ENCODE peak calls at places on chromosomes 7 and 10, in ten cellular contexts. One of them, this sample, is unnamed.

GRCh38 chr10:48903151-48903550 is 36.5 kb downstream of the LRRC18 start:
- DNase-seq in hippocampal formation: no peak
- DNase-seq in NCI-H774: no peak
- DNase-seq in iPS DF 6.9: no peak
- DNase-seq in NCI-H460: no peak
- DNase-seq in GM23248: no peak
- DNase-seq in left ventricle myocardium superior: no peak
- DNase-seq in left kidney: no peak
- DNase-seq in stimulated activated CD8-positive, alpha-beta memory T cell treated with anti-CD3 and anti-CD28 coated beads, Interleukin-7, amount 100 ng/mL, for 24 hours: no peak
- DNase-seq in HFF-Myc: no peak
- DNase-seq in this sample: no peak

GRCh38 chr7:143514995-143515735 is 37.5 kb downstream of the TAS2R41 start:
- DNase-seq in hippocampal formation: no peak
- DNase-seq in NCI-H774: no peak
- DNase-seq in iPS DF 6.9: no peak
- DNase-seq in NCI-H460: no peak
- DNase-seq in GM23248: peak
- DNase-seq in left ventricle myocardium superior: peak
- DNase-seq in left kidney: no peak
- DNase-seq in stimulated activated CD8-positive, alpha-beta memory T cell treated with anti-CD3 and anti-CD28 coated beads, Interleukin-7, amount 100 ng/mL, for 24 hours: no peak
- DNase-seq in HFF-Myc: no peak
- DNase-seq in this sample: no peak

GRCh38 chr7:90191648-90192047 is 19.9 kb upstream of the STEAP2 start:
- DNase-seq in hippocampal formation: no peak
- DNase-seq in NCI-H774: no peak
- DNase-seq in iPS DF 6.9: no peak
- DNase-seq in NCI-H460: no peak
- DNase-seq in GM23248: no peak
- DNase-seq in left ventricle myocardium superior: no peak
- DNase-seq in left kidney: no peak
- DNase-seq in stimulated activated CD8-positive, alpha-beta memory T cell treated with anti-CD3 and anti-CD28 coated beads, Interleukin-7, amount 100 ng/mL, for 24 hours: no peak
- DNase-seq in HFF-Myc: no peak
- DNase-seq in this sample: no peak

GRCh38 chr10:93915603-93916002 is 21.8 kb downstream of the SLC35G1 start:
- DNase-seq in hippocampal formation: no peak
- DNase-seq in NCI-H774: no peak
- DNase-seq in iPS DF 6.9: no peak
- DNase-seq in NCI-H460: no peak
- DNase-seq in GM23248: no peak
- DNase-seq in left ventricle myocardium superior: no peak
- DNase-seq in left kidney: peak
- DNase-seq in stimulated activated CD8-positive, alpha-beta memory T cell treated with anti-CD3 and anti-CD28 coated beads, Interleukin-7, amount 100 ng/mL, for 24 hours: no peak
- DNase-seq in HFF-Myc: no peak
- DNase-seq in this sample: no peak

GRCh38 chr10:75978213-75978612 is 546.8 kb downstream of the LRMDA start:
- DNase-seq in hippocampal formation: no peak
- DNase-seq in NCI-H774: no peak
- DNase-seq in iPS DF 6.9: no peak
- DNase-seq in NCI-H460: no peak
- DNase-seq in GM23248: no peak
- DNase-seq in left ventricle myocardium superior: no peak
- DNase-seq in left kidney: no peak
- DNase-seq in stimulated activated CD8-positive, alpha-beta memory T cell treated with anti-CD3 and anti-CD28 coated beads, Interleukin-7, amount 100 ng/mL, for 24 hours: no peak
- DNase-seq in HFF-Myc: no peak
- DNase-seq in this sample: no peak

GRCh38 chr7:84941936-84942335 is 244.9 kb downstream of the SEMA3D start:
- DNase-seq in hippocampal formation: no peak
- DNase-seq in NCI-H774: no peak
- DNase-seq in iPS DF 6.9: no peak
- DNase-seq in NCI-H460: no peak
- DNase-seq in GM23248: no peak
- DNase-seq in left ventricle myocardium superior: no peak
- DNase-seq in left kidney: no peak
- DNase-seq in stimulated activated CD8-positive, alpha-beta memory T cell treated with anti-CD3 and anti-CD28 coated beads, Interleukin-7, amount 100 ng/mL, for 24 hours: no peak
- DNase-seq in HFF-Myc: no peak
- DNase-seq in this sample: no peak

GRCh38 chr7:33706666-33707194 is 198.6 kb upstream of the BMPER start:
- DNase-seq in hippocampal formation: no peak
- DNase-seq in NCI-H774: no peak
- DNase-seq in iPS DF 6.9: no peak
- DNase-seq in NCI-H460: no peak
- DNase-seq in GM23248: no peak
- DNase-seq in left ventricle myocardium superior: no peak
- DNase-seq in left kidney: no peak
- DNase-seq in stimulated activated CD8-positive, alpha-beta memory T cell treated with anti-CD3 and anti-CD28 coated beads, Interleukin-7, amount 100 ng/mL, for 24 hours: no peak
- DNase-seq in HFF-Myc: no peak
- DNase-seq in this sample: no peak

GRCh38 chr10:130137659-130138478 is 1.7 kb downstream of the GLRX3 start:
- DNase-seq in hippocampal formation: no peak
- DNase-seq in NCI-H774: no peak
- DNase-seq in iPS DF 6.9: no peak
- DNase-seq in NCI-H460: no peak
- DNase-seq in GM23248: no peak
- DNase-seq in left ventricle myocardium superior: no peak
- DNase-seq in left kidney: no peak
- DNase-seq in stimulated activated CD8-positive, alpha-beta memory T cell treated with anti-CD3 and anti-CD28 coated beads, Interleukin-7, amount 100 ng/mL, for 24 hours: no peak
- DNase-seq in HFF-Myc: no peak
- DNase-seq in this sample: no peak

GRCh38 chr10:116836087-116836486 is 13.2 kb upstream of the ENO4 start:
- DNase-seq in hippocampal formation: no peak
- DNase-seq in NCI-H774: peak
- DNase-seq in iPS DF 6.9: no peak
- DNase-seq in NCI-H460: peak
- DNase-seq in GM23248: no peak
- DNase-seq in left ventricle myocardium superior: peak
- DNase-seq in left kidney: peak
- DNase-seq in stimulated activated CD8-positive, alpha-beta memory T cell treated with anti-CD3 and anti-CD28 coated beads, Interleukin-7, amount 100 ng/mL, for 24 hours: no peak
- DNase-seq in HFF-Myc: no peak
- DNase-seq in this sample: no peak

GRCh38 chr7:90933984-90934383 is 330.2 kb upstream of the FZD1 start:
- DNase-seq in hippocampal formation: no peak
- DNase-seq in NCI-H774: no peak
- DNase-seq in iPS DF 6.9: no peak
- DNase-seq in NCI-H460: no peak
- DNase-seq in GM23248: no peak
- DNase-seq in left ventricle myocardium superior: peak
- DNase-seq in left kidney: no peak
- DNase-seq in stimulated activated CD8-positive, alpha-beta memory T cell treated with anti-CD3 and anti-CD28 coated beads, Interleukin-7, amount 100 ng/mL, for 24 hours: no peak
- DNase-seq in HFF-Myc: no peak
- DNase-seq in this sample: no peak

GRCh38 chr7:51481421-51481820 is 164.8 kb upstream of the COBL start:
- DNase-seq in hippocampal formation: no peak
- DNase-seq in NCI-H774: no peak
- DNase-seq in iPS DF 6.9: no peak
- DNase-seq in NCI-H460: no peak
- DNase-seq in GM23248: no peak
- DNase-seq in left ventricle myocardium superior: no peak
- DNase-seq in left kidney: no peak
- DNase-seq in stimulated activated CD8-positive, alpha-beta memory T cell treated with anti-CD3 and anti-CD28 coated beads, Interleukin-7, amount 100 ng/mL, for 24 hours: no peak
- DNase-seq in HFF-Myc: no peak
- DNase-seq in this sample: no peak

GRCh38 chr7:45872116-45873034 is 507 bp downstream of the CCDC201 start:
- DNase-seq in hippocampal formation: no peak
- DNase-seq in NCI-H774: no peak
- DNase-seq in iPS DF 6.9: no peak
- DNase-seq in NCI-H460: no peak
- DNase-seq in GM23248: peak
- DNase-seq in left ventricle myocardium superior: no peak
- DNase-seq in left kidney: peak
- DNase-seq in stimulated activated CD8-positive, alpha-beta memory T cell treated with anti-CD3 and anti-CD28 coated beads, Interleukin-7, amount 100 ng/mL, for 24 hours: no peak
- DNase-seq in HFF-Myc: no peak
- DNase-seq in this sample: no peak

GRCh38 chr10:21300546-21300945 is 224.9 kb downstream of the SKIDA1 start:
- DNase-seq in hippocampal formation: no peak
- DNase-seq in NCI-H774: no peak
- DNase-seq in iPS DF 6.9: no peak
- DNase-seq in NCI-H460: no peak
- DNase-seq in GM23248: no peak
- DNase-seq in left ventricle myocardium superior: no peak
- DNase-seq in left kidney: no peak
- DNase-seq in stimulated activated CD8-positive, alpha-beta memory T cell treated with anti-CD3 and anti-CD28 coated beads, Interleukin-7, amount 100 ng/mL, for 24 hours: no peak
- DNase-seq in HFF-Myc: no peak
- DNase-seq in this sample: no peak

GRCh38 chr7:2431260-2431867 is 28.0 kb downstream of the CHST12 start:
- DNase-seq in hippocampal formation: no peak
- DNase-seq in NCI-H774: no peak
- DNase-seq in iPS DF 6.9: no peak
- DNase-seq in NCI-H460: no peak
- DNase-seq in GM23248: peak
- DNase-seq in left ventricle myocardium superior: no peak
- DNase-seq in left kidney: no peak
- DNase-seq in stimulated activated CD8-positive, alpha-beta memory T cell treated with anti-CD3 and anti-CD28 coated beads, Interleukin-7, amount 100 ng/mL, for 24 hours: peak
- DNase-seq in HFF-Myc: no peak
- DNase-seq in this sample: no peak

GRCh38 chr10:99975942-99976809 is 33.6 kb downstream of the DNMBP start:
- DNase-seq in hippocampal formation: no peak
- DNase-seq in NCI-H774: no peak
- DNase-seq in iPS DF 6.9: no peak
- DNase-seq in NCI-H460: peak
- DNase-seq in GM23248: peak
- DNase-seq in left ventricle myocardium superior: no peak
- DNase-seq in left kidney: peak
- DNase-seq in stimulated activated CD8-positive, alpha-beta memory T cell treated with anti-CD3 and anti-CD28 coated beads, Interleukin-7, amount 100 ng/mL, for 24 hours: no peak
- DNase-seq in HFF-Myc: peak
- DNase-seq in this sample: no peak

GRCh38 chr7:100577507-100577906 is 3.8 kb upstream of the SAP25 start:
- DNase-seq in hippocampal formation: no peak
- DNase-seq in NCI-H774: no peak
- DNase-seq in iPS DF 6.9: no peak
- DNase-seq in NCI-H460: no peak
- DNase-seq in GM23248: no peak
- DNase-seq in left ventricle myocardium superior: no peak
- DNase-seq in left kidney: no peak
- DNase-seq in stimulated activated CD8-positive, alpha-beta memory T cell treated with anti-CD3 and anti-CD28 coated beads, Interleukin-7, amount 100 ng/mL, for 24 hours: no peak
- DNase-seq in HFF-Myc: no peak
- DNase-seq in this sample: no peak